ENCODE peak calls at places on chromosomes 7 and 10, in four cellular contexts. L is K562, J is psoas muscle, Q is sigmoid colon. T is an unnamed sample.
A peak's percentile ranks its signal among the peaks of the same experiment; 100 is the strongest.

GRCh38 chr10:86003201-86003621 is 363.4 kb downstream of the GRID1 start:
- DNase-seq in L (no peak), J (no peak), Q (no peak), T (no peak)

GRCh38 chr10:88239212-88239611 is 343.9 kb downstream of the RNLS start:
- DNase-seq in L (no peak), J (no peak), Q (no peak), T (no peak)

GRCh38 chr10:13658864-13659685 is 72.3 kb downstream of the PRPF18 start:
- DNase-seq in L (no peak), J (peak; percentile 51), Q (peak; percentile 76), T (no peak)

GRCh38 chr7:12771378-12771877 is 84.0 kb downstream of the ARL4A start:
- DNase-seq in L (peak; percentile 60), J (no peak), Q (peak; percentile 65), T (peak; percentile 38)

GRCh38 chr10:91220954-91221696 is 662 bp downstream of the PCGF5 start:
- DNase-seq in L (peak; percentile 29), J (peak; percentile 27), Q (peak; percentile 63), T (peak; percentile 41)

GRCh38 chr7:44977956-44978355 is 859 bp downstream of the MYO1G start:
- DNase-seq in L (no peak), J (no peak), Q (peak; percentile 57), T (no peak)

GRCh38 chr10:22599048-22599561 is 115.3 kb downstream of the PIP4K2A start:
- DNase-seq in L (no peak), J (no peak), Q (no peak), T (no peak)

GRCh38 chr10:110364531-110364937 is 59.8 kb upstream of the SMNDC1 start:
- DNase-seq in L (no peak), J (no peak), Q (no peak), T (no peak)

GRCh38 chr10:15990523-15991129 is 130.3 kb upstream of the MINDY3 start:
- DNase-seq in L (no peak), J (no peak), Q (no peak), T (no peak)

GRCh38 chr10:119423911-119424590 is 118.5 kb downstream of the RGS10 start:
- DNase-seq in L (no peak), J (no peak), Q (no peak), T (no peak)

GRCh38 chr7:107230334-107230733 is 61.5 kb downstream of the HBP1 start:
- DNase-seq in L (no peak), J (no peak), Q (no peak), T (no peak)

GRCh38 chr7:134892963-134893362 is 93.3 kb upstream of the AGBL3 start:
- DNase-seq in L (no peak), J (no peak), Q (no peak), T (no peak)

GRCh38 chr7:106756071-106756470 is 95.1 kb upstream of the CCDC71L start:
- DNase-seq in L (no peak), J (no peak), Q (no peak), T (no peak)

GRCh38 chr7:123494193-123494796 is 40.1 kb downstream of the IQUB start:
- DNase-seq in L (peak; percentile 81), J (no peak), Q (no peak), T (peak; percentile 63)

GRCh38 chr10:84613336-84614021 is 285.1 kb downstream of the CCSER2 start:
- DNase-seq in L (peak; percentile 51), J (no peak), Q (no peak), T (peak; percentile 20)

GRCh38 chr10:16909961-16910794 is 93.0 kb upstream of the RSU1 start:
- DNase-seq in L (no peak), J (no peak), Q (no peak), T (no peak)

GRCh38 chr10:7438196-7438986 is 27.6 kb upstream of the SFMBT2 start:
- DNase-seq in L (no peak), J (no peak), Q (no peak), T (no peak)

GRCh38 chr10:102517553-102517952 is 13.8 kb downstream of the SUFU start:
- DNase-seq in L (no peak), J (no peak), Q (no peak), T (peak; percentile 45)

GRCh38 chr10:6321880-6322279 is 119.1 kb downstream of the PFKFB3 start:
- DNase-seq in L (no peak), J (no peak), Q (no peak), T (no peak)

GRCh38 chr10:48973065-48973464 is 33.4 kb upstream of the LRRC18 start:
- DNase-seq in L (no peak), J (no peak), Q (no peak), T (no peak)

GRCh38 chr10:49645417-49646255 is 31.8 kb downstream of the CHAT start:
- DNase-seq in L (no peak), J (no peak), Q (no peak), T (no peak)

GRCh38 chr7:144391823-144392255 is 11.7 kb downstream of the NOBOX start:
- DNase-seq in L (peak; percentile 67), J (no peak), Q (peak; percentile 34), T (peak; percentile 79)

GRCh38 chr10:49298990-49299815 is at the start of gene C10orf71:
- DNase-seq in L (peak; percentile 74), J (peak; percentile 43), Q (peak; percentile 57), T (peak; percentile 72)

GRCh38 chr10:120513307-120513706 is 56.3 kb downstream of the PLPP4 start:
- DNase-seq in L (no peak), J (no peak), Q (no peak), T (no peak)

DNA sequence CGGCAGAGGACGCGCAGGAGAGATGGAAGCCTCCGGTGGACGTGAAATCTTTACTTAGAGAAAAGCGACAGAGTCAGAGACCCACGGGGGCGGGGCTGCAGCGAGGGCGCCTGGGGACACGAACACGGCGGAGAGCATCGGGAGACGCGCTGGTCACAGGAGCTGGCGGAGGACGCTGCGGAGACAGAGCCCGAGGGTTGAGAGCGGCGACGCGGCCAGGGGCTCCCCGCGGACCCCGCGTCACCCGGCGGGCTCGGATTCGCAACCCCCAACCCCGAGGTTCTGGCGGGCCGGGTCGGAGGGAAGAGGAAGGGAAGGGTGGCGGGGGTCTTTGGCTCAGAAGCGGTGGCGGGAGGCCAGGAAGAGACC is 11.3 kb downstream of the CALY start:
- DNase-seq in L (no peak), J (no peak), Q (no peak), T (peak; percentile 43)
- H3K4me3 ChIP-seq in L (no peak overlapping the region), J (peak overlapping the region; percentile 51), Q (peak overlapping the region; percentile 50), T (peak overlapping the region; percentile 28)

DNA sequence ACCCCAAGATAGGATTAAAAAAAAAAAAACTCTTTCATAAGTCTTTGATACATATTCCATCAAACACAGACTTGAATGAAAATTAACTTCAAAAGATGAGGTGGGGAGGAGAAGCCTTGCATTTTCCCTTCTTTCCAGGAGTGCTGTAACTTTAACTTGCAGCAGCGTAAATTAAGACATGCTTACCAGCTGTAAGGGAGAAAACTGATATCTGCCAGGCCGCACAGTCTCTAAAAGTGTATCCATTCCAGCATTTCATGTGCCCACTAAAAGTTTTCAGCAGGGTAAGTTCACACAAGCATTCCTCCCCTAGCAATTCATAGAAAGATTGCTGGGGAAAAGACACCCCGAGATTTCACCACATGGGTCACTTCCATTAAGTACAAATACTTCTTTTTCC is 4.7 kb downstream of the CTBP2 start:
- DNase-seq in L (no peak), J (no peak), Q (no peak), T (no peak)
- H3K4me1 ChIP-seq in L (peaks cover 14% of the 10 kb centered on the region), J (peaks cover 64% of the 10 kb centered on the region), Q (peaks cover 76% of the 10 kb centered on the region), T (peaks cover 56% of the 10 kb centered on the region)

GRCh38 chr7:2567663-2568238 is 9.0 kb downstream of the IQCE start:
- DNase-seq in L (peak; percentile 31), J (no peak), Q (no peak), T (peak; percentile 57)

GRCh38 chr7:2564970-2565546 is 6.3 kb downstream of the IQCE start:
- DNase-seq in L (no peak), J (no peak), Q (no peak), T (no peak)

GRCh38 chr7:2568521-2569223 is 9.9 kb downstream of the IQCE start:
- DNase-seq in L (no peak), J (no peak), Q (no peak), T (no peak)

GRCh38 chr7:2566348-2566889 is 7.6 kb downstream of the IQCE start:
- DNase-seq in L (no peak), J (no peak), Q (no peak), T (no peak)

DNA sequence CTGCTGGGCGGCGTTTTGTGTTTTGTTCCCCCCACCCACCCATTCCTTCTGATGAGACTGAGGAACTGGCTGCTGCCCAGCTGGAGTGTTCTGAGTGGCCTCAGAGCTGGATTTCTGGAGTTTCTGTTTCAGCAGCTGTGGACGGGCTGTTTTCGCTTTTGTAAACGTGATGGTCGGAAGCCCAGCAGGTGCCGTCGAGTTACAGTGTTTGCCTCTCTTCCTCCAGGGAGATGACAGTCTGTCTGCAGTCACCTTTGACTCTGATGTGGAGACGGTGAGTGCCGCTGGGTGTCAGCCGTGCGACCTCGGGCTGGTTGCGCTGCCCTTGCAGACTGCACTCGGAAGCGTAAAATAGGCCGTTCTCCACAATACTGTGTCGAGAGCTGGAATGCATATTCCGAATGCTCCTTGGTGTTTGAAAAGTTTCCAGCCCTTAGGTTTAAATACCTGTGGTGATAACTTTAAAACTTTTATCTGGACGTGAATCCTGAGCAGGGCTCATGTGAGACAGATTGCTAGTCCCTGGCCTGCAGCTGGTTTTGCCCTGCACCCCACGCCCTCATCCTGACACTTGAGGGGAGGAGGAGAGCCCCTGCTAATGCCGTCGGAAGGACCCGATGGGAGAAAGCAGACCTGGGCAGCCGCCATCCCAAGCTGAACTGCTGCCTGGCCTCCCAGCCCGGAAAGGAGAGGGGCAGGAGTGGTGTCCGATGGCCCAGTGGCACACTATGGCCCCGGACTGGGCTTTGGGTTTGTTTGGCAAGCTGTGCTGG is 8.3 kb downstream of the IQCE start:
- DNase-seq in L (no peak), J (no peak), Q (no peak), T (no peak)
- H3K4me3 ChIP-seq in L (no peak overlapping the region), J (no peak overlapping the region), Q (no peak overlapping the region), T (no peak overlapping the region)

GRCh38 chr7:55568613-55569268 is 3.6 kb downstream of the VOPP1 start:
- DNase-seq in L (no peak), J (no peak), Q (no peak), T (no peak)

GRCh38 chr7:55569269-55569663 is 3.0 kb downstream of the VOPP1 start:
- DNase-seq in L (no peak), J (no peak), Q (no peak), T (no peak)

GRCh38 chr7:55570939-55571338 is 1.4 kb downstream of the VOPP1 start:
- DNase-seq in L (no peak), J (no peak), Q (no peak), T (no peak)

GRCh38 chr7:55570218-55570873 is 2.0 kb downstream of the VOPP1 start:
- DNase-seq in L (no peak), J (no peak), Q (no peak), T (no peak)

GRCh38 chr7:55569797-55570196 is 2.5 kb downstream of the VOPP1 start:
- DNase-seq in L (no peak), J (no peak), Q (no peak), T (no peak)
- H3K4me1 ChIP-seq in L (peaks cover 35% of the 10 kb centered on the region), J (peaks cover 62% of the 10 kb centered on the region), Q (peaks cover 24% of the 10 kb centered on the region), T (no peaks in the 10 kb centered on the region)

DNA sequence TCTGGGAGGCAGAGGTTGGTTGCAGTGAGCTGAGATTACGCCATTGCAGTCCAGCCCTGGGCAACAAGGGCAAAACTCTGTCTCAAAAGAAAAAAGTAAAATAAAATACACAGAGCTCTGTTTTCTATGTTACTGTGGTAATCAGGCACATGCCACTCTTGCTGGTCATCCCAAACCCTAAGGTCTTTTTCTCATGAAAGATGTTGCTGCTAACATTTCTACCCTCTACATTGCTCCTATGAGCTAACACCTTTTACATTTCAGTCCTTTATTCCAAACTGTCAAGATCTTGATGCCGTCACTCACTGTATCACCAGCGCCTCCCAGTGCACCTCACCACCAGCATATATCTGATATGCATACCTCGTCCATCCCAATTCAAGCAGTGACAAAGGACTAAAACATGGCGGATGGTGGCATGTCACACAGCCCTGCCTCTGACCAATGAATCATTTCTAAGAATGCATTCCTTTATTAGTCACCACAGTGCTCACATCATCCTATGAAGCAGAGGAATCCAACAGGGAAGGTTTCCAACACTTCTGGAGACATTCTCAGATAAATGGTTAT is 4.3 kb downstream of the DAGLB start:
- DNase-seq in L (no peak), J (no peak), Q (no peak), T (peak; percentile 88)
- H3K4me3 ChIP-seq in L (no peak overlapping the region), J (no peak overlapping the region), Q (no peak overlapping the region), T (no peak overlapping the region)

GRCh38 chr7:2802082-2802481 is 42.0 kb downstream of the GNA12 start:
- DNase-seq in L (no peak), J (no peak), Q (no peak), T (no peak)
- H3K4me1 ChIP-seq in L (peaks cover 11% of the 10 kb centered on the region), J (peaks cover 5% of the 10 kb centered on the region), Q (peaks cover 25% of the 10 kb centered on the region), T (peaks cover 36% of the 10 kb centered on the region)

T was measured in cardiac muscle cell.